ENCODE peak calls at places on chromosomes 5 and 9, in ten cellular contexts. One of them, this sample, is unnamed.

GRCh38 chr9:81974764-81975163 is 13.8 kb upstream of the SPATA31D1 start:
- DNase-seq in RCC 7860: no peak
- DNase-seq in heart left ventricle: no peak
- DNase-seq in NCI-H345: no peak
- DNase-seq in cardiac fibroblast: no peak
- DNase-seq in pons: no peak
- DNase-seq in KG1: no peak
- DNase-seq in lung: no peak
- DNase-seq in stimulated activated CD4-positive, alpha-beta T cell treated with anti-CD3 and anti-CD28 coated beads, Interleukin-12 subunit alpha, Interleukin-12 subunit beta, amount 100 ng/mL, for 4 hours: no peak
- DNase-seq in right cardiac atrium: no peak
- DNase-seq in this sample: no peak

GRCh38 chr9:70165006-70165602 is 93.7 kb upstream of the SMC5 start:
- DNase-seq in RCC 7860: no peak
- DNase-seq in heart left ventricle: no peak
- DNase-seq in NCI-H345: no peak
- DNase-seq in cardiac fibroblast: no peak
- DNase-seq in pons: no peak
- DNase-seq in KG1: no peak
- DNase-seq in lung: no peak
- DNase-seq in stimulated activated CD4-positive, alpha-beta T cell treated with anti-CD3 and anti-CD28 coated beads, Interleukin-12 subunit alpha, Interleukin-12 subunit beta, amount 100 ng/mL, for 4 hours: no peak
- DNase-seq in right cardiac atrium: no peak
- DNase-seq in this sample: no peak

GRCh38 chr5:150490296-150490669 is 17.6 kb upstream of the NDST1 start:
- DNase-seq in RCC 7860: no peak
- DNase-seq in heart left ventricle: no peak
- DNase-seq in NCI-H345: no peak
- DNase-seq in cardiac fibroblast: no peak
- DNase-seq in pons: no peak
- DNase-seq in KG1: no peak
- DNase-seq in lung: no peak
- DNase-seq in stimulated activated CD4-positive, alpha-beta T cell treated with anti-CD3 and anti-CD28 coated beads, Interleukin-12 subunit alpha, Interleukin-12 subunit beta, amount 100 ng/mL, for 4 hours: no peak
- DNase-seq in right cardiac atrium: no peak
- DNase-seq in this sample: no peak

GRCh38 chr9:96031366-96031824 is 155.9 kb downstream of the ERCC6L2 start:
- DNase-seq in RCC 7860: no peak
- DNase-seq in heart left ventricle: peak
- DNase-seq in NCI-H345: peak
- DNase-seq in cardiac fibroblast: peak
- DNase-seq in pons: peak
- DNase-seq in KG1: no peak
- DNase-seq in lung: peak
- DNase-seq in stimulated activated CD4-positive, alpha-beta T cell treated with anti-CD3 and anti-CD28 coated beads, Interleukin-12 subunit alpha, Interleukin-12 subunit beta, amount 100 ng/mL, for 4 hours: no peak
- DNase-seq in right cardiac atrium: peak
- DNase-seq in this sample: peak

GRCh38 chr5:96256795-96257470 is 176.1 kb downstream of the PCSK1 start:
- DNase-seq in RCC 7860: peak
- DNase-seq in heart left ventricle: no peak
- DNase-seq in NCI-H345: peak
- DNase-seq in cardiac fibroblast: peak
- DNase-seq in pons: peak
- DNase-seq in KG1: no peak
- DNase-seq in lung: no peak
- DNase-seq in stimulated activated CD4-positive, alpha-beta T cell treated with anti-CD3 and anti-CD28 coated beads, Interleukin-12 subunit alpha, Interleukin-12 subunit beta, amount 100 ng/mL, for 4 hours: no peak
- DNase-seq in right cardiac atrium: no peak
- DNase-seq in this sample: no peak

GRCh38 chr5:68287976-68288755 is 72.6 kb downstream of the PIK3R1 start:
- DNase-seq in RCC 7860: peak
- DNase-seq in heart left ventricle: peak
- DNase-seq in NCI-H345: no peak
- DNase-seq in cardiac fibroblast: peak
- DNase-seq in pons: peak
- DNase-seq in KG1: no peak
- DNase-seq in lung: peak
- DNase-seq in stimulated activated CD4-positive, alpha-beta T cell treated with anti-CD3 and anti-CD28 coated beads, Interleukin-12 subunit alpha, Interleukin-12 subunit beta, amount 100 ng/mL, for 4 hours: peak
- DNase-seq in right cardiac atrium: peak
- DNase-seq in this sample: peak

GRCh38 chr5:163306421-163306820 is 131.0 kb upstream of the CCNG1 start:
- DNase-seq in RCC 7860: no peak
- DNase-seq in heart left ventricle: no peak
- DNase-seq in NCI-H345: no peak
- DNase-seq in cardiac fibroblast: peak
- DNase-seq in pons: no peak
- DNase-seq in KG1: peak
- DNase-seq in lung: no peak
- DNase-seq in stimulated activated CD4-positive, alpha-beta T cell treated with anti-CD3 and anti-CD28 coated beads, Interleukin-12 subunit alpha, Interleukin-12 subunit beta, amount 100 ng/mL, for 4 hours: no peak
- DNase-seq in right cardiac atrium: no peak
- DNase-seq in this sample: no peak

GRCh38 chr5:5381259-5382006 is 41.0 kb upstream of the ICE1 start:
- DNase-seq in RCC 7860: no peak
- DNase-seq in heart left ventricle: no peak
- DNase-seq in NCI-H345: no peak
- DNase-seq in cardiac fibroblast: no peak
- DNase-seq in pons: no peak
- DNase-seq in KG1: no peak
- DNase-seq in lung: no peak
- DNase-seq in stimulated activated CD4-positive, alpha-beta T cell treated with anti-CD3 and anti-CD28 coated beads, Interleukin-12 subunit alpha, Interleukin-12 subunit beta, amount 100 ng/mL, for 4 hours: no peak
- DNase-seq in right cardiac atrium: no peak
- DNase-seq in this sample: no peak

GRCh38 chr5:172725785-172726184 is 45.2 kb downstream of the DUSP1 start:
- DNase-seq in RCC 7860: no peak
- DNase-seq in heart left ventricle: no peak
- DNase-seq in NCI-H345: no peak
- DNase-seq in cardiac fibroblast: no peak
- DNase-seq in pons: no peak
- DNase-seq in KG1: no peak
- DNase-seq in lung: no peak
- DNase-seq in stimulated activated CD4-positive, alpha-beta T cell treated with anti-CD3 and anti-CD28 coated beads, Interleukin-12 subunit alpha, Interleukin-12 subunit beta, amount 100 ng/mL, for 4 hours: no peak
- DNase-seq in right cardiac atrium: no peak
- DNase-seq in this sample: no peak

GRCh38 chr9:121671612-121672155 is 20.2 kb downstream of the DAB2IP start:
- DNase-seq in RCC 7860: no peak
- DNase-seq in heart left ventricle: no peak
- DNase-seq in NCI-H345: no peak
- DNase-seq in cardiac fibroblast: peak
- DNase-seq in pons: no peak
- DNase-seq in KG1: no peak
- DNase-seq in lung: no peak
- DNase-seq in stimulated activated CD4-positive, alpha-beta T cell treated with anti-CD3 and anti-CD28 coated beads, Interleukin-12 subunit alpha, Interleukin-12 subunit beta, amount 100 ng/mL, for 4 hours: no peak
- DNase-seq in right cardiac atrium: no peak
- DNase-seq in this sample: no peak

GRCh38 chr9:112971415-112971814 is 40.6 kb downstream of the ZNF883 start:
- DNase-seq in RCC 7860: no peak
- DNase-seq in heart left ventricle: no peak
- DNase-seq in NCI-H345: peak
- DNase-seq in cardiac fibroblast: peak
- DNase-seq in pons: no peak
- DNase-seq in KG1: no peak
- DNase-seq in lung: no peak
- DNase-seq in stimulated activated CD4-positive, alpha-beta T cell treated with anti-CD3 and anti-CD28 coated beads, Interleukin-12 subunit alpha, Interleukin-12 subunit beta, amount 100 ng/mL, for 4 hours: no peak
- DNase-seq in right cardiac atrium: no peak
- DNase-seq in this sample: no peak

GRCh38 chr5:172438304-172438652 is 16.0 kb downstream of the SH3PXD2B start:
- DNase-seq in RCC 7860: no peak
- DNase-seq in heart left ventricle: no peak
- DNase-seq in NCI-H345: no peak
- DNase-seq in cardiac fibroblast: no peak
- DNase-seq in pons: peak
- DNase-seq in KG1: no peak
- DNase-seq in lung: no peak
- DNase-seq in stimulated activated CD4-positive, alpha-beta T cell treated with anti-CD3 and anti-CD28 coated beads, Interleukin-12 subunit alpha, Interleukin-12 subunit beta, amount 100 ng/mL, for 4 hours: no peak
- DNase-seq in right cardiac atrium: peak
- DNase-seq in this sample: no peak

GRCh38 chr5:127080001-127080478 is 6.7 kb upstream of the C5orf63 start:
- DNase-seq in RCC 7860: no peak
- DNase-seq in heart left ventricle: no peak
- DNase-seq in NCI-H345: peak
- DNase-seq in cardiac fibroblast: no peak
- DNase-seq in pons: no peak
- DNase-seq in KG1: no peak
- DNase-seq in lung: no peak
- DNase-seq in stimulated activated CD4-positive, alpha-beta T cell treated with anti-CD3 and anti-CD28 coated beads, Interleukin-12 subunit alpha, Interleukin-12 subunit beta, amount 100 ng/mL, for 4 hours: no peak
- DNase-seq in right cardiac atrium: no peak
- DNase-seq in this sample: no peak

GRCh38 chr9:98455957-98456621 is 200.6 kb upstream of the TBC1D2 start:
- DNase-seq in RCC 7860: no peak
- DNase-seq in heart left ventricle: no peak
- DNase-seq in NCI-H345: no peak
- DNase-seq in cardiac fibroblast: peak
- DNase-seq in pons: no peak
- DNase-seq in KG1: no peak
- DNase-seq in lung: no peak
- DNase-seq in stimulated activated CD4-positive, alpha-beta T cell treated with anti-CD3 and anti-CD28 coated beads, Interleukin-12 subunit alpha, Interleukin-12 subunit beta, amount 100 ng/mL, for 4 hours: no peak
- DNase-seq in right cardiac atrium: no peak
- DNase-seq in this sample: no peak

GRCh38 chr5:175700991-175701390 is 43.1 kb downstream of the HRH2 start:
- DNase-seq in RCC 7860: no peak
- DNase-seq in heart left ventricle: no peak
- DNase-seq in NCI-H345: peak
- DNase-seq in cardiac fibroblast: no peak
- DNase-seq in pons: no peak
- DNase-seq in KG1: no peak
- DNase-seq in lung: no peak
- DNase-seq in stimulated activated CD4-positive, alpha-beta T cell treated with anti-CD3 and anti-CD28 coated beads, Interleukin-12 subunit alpha, Interleukin-12 subunit beta, amount 100 ng/mL, for 4 hours: no peak
- DNase-seq in right cardiac atrium: no peak
- DNase-seq in this sample: no peak

GRCh38 chr9:79116709-79117108 is 455.1 kb upstream of the TLE4 start:
- DNase-seq in RCC 7860: no peak
- DNase-seq in heart left ventricle: no peak
- DNase-seq in NCI-H345: no peak
- DNase-seq in cardiac fibroblast: no peak
- DNase-seq in pons: no peak
- DNase-seq in KG1: no peak
- DNase-seq in lung: no peak
- DNase-seq in stimulated activated CD4-positive, alpha-beta T cell treated with anti-CD3 and anti-CD28 coated beads, Interleukin-12 subunit alpha, Interleukin-12 subunit beta, amount 100 ng/mL, for 4 hours: no peak
- DNase-seq in right cardiac atrium: no peak
- DNase-seq in this sample: no peak

GRCh38 chr5:129249891-129250290 is 155.3 kb downstream of the ISOC1 start:
- DNase-seq in RCC 7860: no peak
- DNase-seq in heart left ventricle: no peak
- DNase-seq in NCI-H345: no peak
- DNase-seq in cardiac fibroblast: peak
- DNase-seq in pons: no peak
- DNase-seq in KG1: no peak
- DNase-seq in lung: no peak
- DNase-seq in stimulated activated CD4-positive, alpha-beta T cell treated with anti-CD3 and anti-CD28 coated beads, Interleukin-12 subunit alpha, Interleukin-12 subunit beta, amount 100 ng/mL, for 4 hours: no peak
- DNase-seq in right cardiac atrium: no peak
- DNase-seq in this sample: no peak

GRCh38 chr5:142611154-142611553 is 74.7 kb downstream of the FGF1 start:
- DNase-seq in RCC 7860: peak
- DNase-seq in heart left ventricle: peak
- DNase-seq in NCI-H345: peak
- DNase-seq in cardiac fibroblast: peak
- DNase-seq in pons: peak
- DNase-seq in KG1: peak
- DNase-seq in lung: peak
- DNase-seq in stimulated activated CD4-positive, alpha-beta T cell treated with anti-CD3 and anti-CD28 coated beads, Interleukin-12 subunit alpha, Interleukin-12 subunit beta, amount 100 ng/mL, for 4 hours: peak
- DNase-seq in right cardiac atrium: peak
- DNase-seq in this sample: peak

GRCh38 chr5:78801413-78801812 is 152.8 kb upstream of the LHFPL2 start:
- DNase-seq in RCC 7860: no peak
- DNase-seq in heart left ventricle: no peak
- DNase-seq in NCI-H345: no peak
- DNase-seq in cardiac fibroblast: no peak
- DNase-seq in pons: no peak
- DNase-seq in KG1: no peak
- DNase-seq in lung: no peak
- DNase-seq in stimulated activated CD4-positive, alpha-beta T cell treated with anti-CD3 and anti-CD28 coated beads, Interleukin-12 subunit alpha, Interleukin-12 subunit beta, amount 100 ng/mL, for 4 hours: no peak
- DNase-seq in right cardiac atrium: no peak
- DNase-seq in this sample: no peak

GRCh38 chr5:151037561-151038291 is 17.3 kb downstream of the GPX3 start:
- DNase-seq in RCC 7860: peak
- DNase-seq in heart left ventricle: no peak
- DNase-seq in NCI-H345: no peak
- DNase-seq in cardiac fibroblast: peak
- DNase-seq in pons: peak
- DNase-seq in KG1: no peak
- DNase-seq in lung: no peak
- DNase-seq in stimulated activated CD4-positive, alpha-beta T cell treated with anti-CD3 and anti-CD28 coated beads, Interleukin-12 subunit alpha, Interleukin-12 subunit beta, amount 100 ng/mL, for 4 hours: no peak
- DNase-seq in right cardiac atrium: peak
- DNase-seq in this sample: no peak

GRCh38 chr9:95286151-95286550 is 31.4 kb downstream of the FANCC start:
- DNase-seq in RCC 7860: peak
- DNase-seq in heart left ventricle: no peak
- DNase-seq in NCI-H345: no peak
- DNase-seq in cardiac fibroblast: peak
- DNase-seq in pons: no peak
- DNase-seq in KG1: no peak
- DNase-seq in lung: no peak
- DNase-seq in stimulated activated CD4-positive, alpha-beta T cell treated with anti-CD3 and anti-CD28 coated beads, Interleukin-12 subunit alpha, Interleukin-12 subunit beta, amount 100 ng/mL, for 4 hours: no peak
- DNase-seq in right cardiac atrium: no peak
- DNase-seq in this sample: no peak

GRCh38 chr5:154967419-154968024 is 26.6 kb downstream of the MRPL22 start:
- DNase-seq in RCC 7860: no peak
- DNase-seq in heart left ventricle: no peak
- DNase-seq in NCI-H345: no peak
- DNase-seq in cardiac fibroblast: peak
- DNase-seq in pons: peak
- DNase-seq in KG1: no peak
- DNase-seq in lung: no peak
- DNase-seq in stimulated activated CD4-positive, alpha-beta T cell treated with anti-CD3 and anti-CD28 coated beads, Interleukin-12 subunit alpha, Interleukin-12 subunit beta, amount 100 ng/mL, for 4 hours: no peak
- DNase-seq in right cardiac atrium: no peak
- DNase-seq in this sample: no peak

GRCh38 chr5:174505621-174506020 is 218.8 kb upstream of the MSX2 start:
- DNase-seq in RCC 7860: peak
- DNase-seq in heart left ventricle: no peak
- DNase-seq in NCI-H345: no peak
- DNase-seq in cardiac fibroblast: peak
- DNase-seq in pons: no peak
- DNase-seq in KG1: no peak
- DNase-seq in lung: no peak
- DNase-seq in stimulated activated CD4-positive, alpha-beta T cell treated with anti-CD3 and anti-CD28 coated beads, Interleukin-12 subunit alpha, Interleukin-12 subunit beta, amount 100 ng/mL, for 4 hours: no peak
- DNase-seq in right cardiac atrium: no peak
- DNase-seq in this sample: no peak

GRCh38 chr9:135743546-135744332 is 41.8 kb downstream of the KCNT1 start:
- DNase-seq in RCC 7860: no peak
- DNase-seq in heart left ventricle: peak
- DNase-seq in NCI-H345: no peak
- DNase-seq in cardiac fibroblast: no peak
- DNase-seq in pons: no peak
- DNase-seq in KG1: no peak
- DNase-seq in lung: no peak
- DNase-seq in stimulated activated CD4-positive, alpha-beta T cell treated with anti-CD3 and anti-CD28 coated beads, Interleukin-12 subunit alpha, Interleukin-12 subunit beta, amount 100 ng/mL, for 4 hours: no peak
- DNase-seq in right cardiac atrium: no peak
- DNase-seq in this sample: peak

GRCh38 chr9:6096821-6097220 is 81.4 kb upstream of the RANBP6 start:
- DNase-seq in RCC 7860: peak
- DNase-seq in heart left ventricle: no peak
- DNase-seq in NCI-H345: no peak
- DNase-seq in cardiac fibroblast: peak
- DNase-seq in pons: no peak
- DNase-seq in KG1: no peak
- DNase-seq in lung: no peak
- DNase-seq in stimulated activated CD4-positive, alpha-beta T cell treated with anti-CD3 and anti-CD28 coated beads, Interleukin-12 subunit alpha, Interleukin-12 subunit beta, amount 100 ng/mL, for 4 hours: no peak
- DNase-seq in right cardiac atrium: no peak
- DNase-seq in this sample: no peak

GRCh38 chr9:110029422-110029814 is 178.5 kb downstream of the C9orf152 start:
- DNase-seq in RCC 7860: peak
- DNase-seq in heart left ventricle: no peak
- DNase-seq in NCI-H345: no peak
- DNase-seq in cardiac fibroblast: peak
- DNase-seq in pons: no peak
- DNase-seq in KG1: no peak
- DNase-seq in lung: peak
- DNase-seq in stimulated activated CD4-positive, alpha-beta T cell treated with anti-CD3 and anti-CD28 coated beads, Interleukin-12 subunit alpha, Interleukin-12 subunit beta, amount 100 ng/mL, for 4 hours: no peak
- DNase-seq in right cardiac atrium: no peak
- DNase-seq in this sample: no peak